ENCODE peak calls at places on chromosome 15, in eight cellular contexts. J, G, L, H, U, O, S and X are unnamed samples.

GRCh38 chr15:34436126-34436955 is 1.3 kb downstream of the GOLGA8A start:
- DNase-seq in J (no peak), G (no peak), L (no peak), H (peak; percentile 13), U (no peak), O (no peak), S (no peak), X (peak; percentile 30)

GRCh38 chr15:48861813-48862431 is 16.0 kb upstream of the EID1 start:
- DNase-seq in J (peak; percentile 54), G (no peak), L (peak; percentile 89), H (peak; percentile 72), U (no peak), O (peak; percentile 38), S (no peak), X (peak; percentile 48)

GRCh38 chr15:73755481-73755880 is 2.3 kb upstream of the INSYN1 start:
- DNase-seq in J (no peak), G (no peak), L (no peak), H (no peak), U (no peak), O (no peak), S (no peak), X (no peak)

GRCh38 chr15:32636908-32637567 is 4.5 kb upstream of the SCG5 start:
- DNase-seq in J (no peak), G (no peak), L (no peak), H (no peak), U (no peak), O (no peak), S (no peak), X (no peak)

GRCh38 chr15:81914734-81915234 is 131.0 kb downstream of the MEX3B start:
- DNase-seq in J (no peak), G (no peak), L (no peak), H (no peak), U (no peak), O (no peak), S (no peak), X (no peak)

GRCh38 chr15:39625856-39626255 is 45.0 kb downstream of the THBS1 start:
- DNase-seq in J (no peak), G (no peak), L (peak; percentile 63), H (peak; percentile 27), U (no peak), O (peak; percentile 41), S (no peak), X (no peak)

GRCh38 chr15:60797444-60798040 is 318.6 kb upstream of the ICE2 start:
- DNase-seq in J (no peak), G (no peak), L (peak; percentile 34), H (no peak), U (no peak), O (no peak), S (no peak), X (no peak)

GRCh38 chr15:38692789-38693062 is 128.1 kb upstream of the RASGRP1 start:
- DNase-seq in J (no peak), G (no peak), L (no peak), H (no peak), U (no peak), O (no peak), S (no peak), X (no peak)

GRCh38 chr15:41115088-41115651 is 910 bp downstream of the INO80 start:
- DNase-seq in J (peak; percentile 4), G (no peak), L (peak; percentile 72), H (peak; percentile 62), U (no peak), O (no peak), S (no peak), X (no peak)

GRCh38 chr15:39776068-39776467 is 6.6 kb downstream of the FSIP1 start:
- DNase-seq in J (no peak), G (no peak), L (no peak), H (no peak), U (no peak), O (no peak), S (no peak), X (no peak)

GRCh38 chr15:99436472-99437314 is 129.1 kb upstream of the MEF2A start:
- DNase-seq in J (no peak), G (peak; percentile 60), L (no peak), H (no peak), U (no peak), O (no peak), S (peak; percentile 53), X (no peak)

GRCh38 chr15:64740361-64741170 is 34.8 kb downstream of the RBPMS2 start:
- DNase-seq in J (no peak), G (peak; percentile 78), L (peak; percentile 80), H (peak; percentile 66), U (no peak), O (peak; percentile 50), S (no peak), X (no peak)

GRCh38 chr15:76163429-76164020 is 103.7 kb downstream of the TMEM266 start:
- DNase-seq in J (no peak), G (peak; percentile 89), L (peak; percentile 77), H (peak; percentile 91), U (peak; percentile 25), O (no peak), S (peak; percentile 72), X (no peak)

GRCh38 chr15:99211926-99212325 is 37.5 kb downstream of the TTC23 start:
- DNase-seq in J (no peak), G (no peak), L (peak; percentile 21), H (no peak), U (no peak), O (no peak), S (no peak), X (no peak)

GRCh38 chr15:32152574-32152973 is 122.3 kb downstream of the CHRNA7 start:
- DNase-seq in J (no peak), G (no peak), L (no peak), H (no peak), U (no peak), O (no peak), S (no peak), X (no peak)

GRCh38 chr15:101089579-101090459 is 162.0 kb downstream of the CHSY1 start:
- DNase-seq in J (no peak), G (no peak), L (peak; percentile 41), H (no peak), U (no peak), O (no peak), S (no peak), X (no peak)

GRCh38 chr15:93330862-93331544 is 242.0 kb upstream of the RGMA start:
- DNase-seq in J (no peak), G (no peak), L (no peak), H (no peak), U (no peak), O (no peak), S (no peak), X (no peak)

GRCh38 chr15:93331545-93332117 is 242.6 kb upstream of the RGMA start:
- DNase-seq in J (peak; percentile 21), G (no peak), L (no peak), H (no peak), U (no peak), O (no peak), S (no peak), X (peak; percentile 51)

DNA sequence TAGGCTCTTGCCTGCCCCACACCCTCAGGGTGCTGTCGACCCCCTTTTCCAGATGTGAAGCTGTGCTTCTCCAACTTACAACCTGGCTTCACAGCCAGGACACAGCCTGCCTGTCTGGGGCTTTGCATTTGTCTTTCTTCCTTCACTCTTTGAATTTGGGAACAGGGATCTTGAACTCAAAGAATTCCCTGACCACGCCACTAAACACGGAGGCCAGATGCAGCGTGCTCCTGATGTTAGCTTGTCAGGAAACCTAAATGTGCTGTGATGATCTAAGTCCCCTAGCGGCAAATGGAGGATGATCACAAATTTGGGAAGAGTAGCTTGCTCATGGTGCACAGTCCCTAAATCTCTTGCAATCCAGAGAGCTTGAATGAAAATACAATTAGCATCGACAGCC is 244.8 kb upstream of the RGMA start:
- DNase-seq in J (peak; percentile 5), G (no peak), L (no peak), H (no peak), U (no peak), O (no peak), S (no peak), X (peak; percentile 11)
- TF ChIP-seq CTCF in J (no peak), G (peak; percentile 21), L (no peak), H (no peak), U (no peak), O (no peak), S (no peak), X (peak; percentile 30)

GRCh38 chr15:69303337-69304175 is 4.8 kb downstream of the PAQR5 start:
- DNase-seq in J (no peak), G (peak; percentile 43), L (peak; percentile 81), H (peak; percentile 40), U (no peak), O (no peak), S (peak; percentile 12), X (no peak)
- TF ChIP-seq CTCF in J (peak; percentile 45), G (peak; percentile 15), L (peak; percentile 39), H (peak; percentile 21), U (no peak), O (peak; percentile 24), S (no peak), X (no peak)

GRCh38 chr15:45128971-45129639 is 574 bp downstream of the DUOXA1 start:
- DNase-seq in J (no peak), G (peak; percentile 80), L (no peak), H (no peak), U (no peak), O (no peak), S (no peak), X (no peak)

GRCh38 chr15:45123397-45123796 is 6.3 kb downstream of the DUOXA1 start:
- DNase-seq in J (no peak), G (peak; percentile 51), L (no peak), H (no peak), U (no peak), O (no peak), S (no peak), X (no peak)

GRCh38 chr15:45129651-45130129 is at the start of the genes DUOX1 and DUOXA1:
- DNase-seq in J (peak; percentile 29), G (peak; percentile 94), L (no peak), H (peak; percentile 54), U (no peak), O (peak; percentile 61), S (no peak), X (peak; percentile 65)

GRCh38 chr15:45130291-45131000 is 652 bp downstream of the DUOX1 start:
- DNase-seq in J (no peak), G (peak; percentile 63), L (no peak), H (no peak), U (no peak), O (no peak), S (no peak), X (no peak)

DNA sequence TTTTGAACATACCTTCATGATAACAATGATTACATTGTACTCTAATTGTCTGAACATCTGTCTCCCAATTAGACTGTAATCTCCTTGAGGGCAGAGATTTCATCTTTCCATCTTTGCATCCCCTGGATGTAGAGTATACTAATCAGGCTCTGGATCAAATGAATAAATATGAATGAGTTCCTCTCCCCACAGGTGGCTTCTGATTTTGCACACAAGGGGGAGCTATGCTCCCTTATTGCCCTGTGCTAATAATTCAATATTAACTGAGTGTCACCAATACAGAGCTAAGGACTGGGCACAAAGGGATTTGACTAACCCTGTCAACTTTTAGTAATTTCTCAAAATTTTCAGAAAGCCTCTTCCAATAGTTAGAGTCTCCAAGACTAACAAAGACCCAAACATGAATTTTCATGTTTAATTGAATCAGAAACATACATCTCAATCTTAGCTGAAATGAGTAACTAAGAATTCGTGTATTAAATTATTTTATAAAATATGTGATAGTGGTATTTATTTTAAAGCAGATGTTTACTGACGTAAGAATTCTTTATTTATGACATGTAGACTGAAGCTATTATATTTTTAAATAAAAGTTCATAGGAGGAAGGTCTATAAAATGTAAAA is 3.0 kb downstream of the DUOXA1 start:
- DNase-seq in J (peak; percentile 39), G (peak; percentile 3), L (peak; percentile 54), H (peak; percentile 63), U (no peak), O (peak; percentile 35), S (no peak), X (no peak)
- TF ChIP-seq CTCF in J (peak; percentile 71), G (peak; percentile 68), L (peak; percentile 77), H (peak; percentile 70), U (peak; percentile 74), O (peak; percentile 85), S (no peak), X (peak; percentile 44)

GRCh38 chr15:58761010-58761388 is 10.1 kb upstream of the MINDY2 start:
- DNase-seq in J (no peak), G (no peak), L (no peak), H (no peak), U (no peak), O (no peak), S (no peak), X (no peak)
- TF ChIP-seq CTCF in J (no peak), G (no peak), L (no peak), H (no peak), U (no peak), O (no peak), S (no peak), X (no peak)